ENCODE peak calls at places on chromosome 14, in ten cellular contexts. B is NCI-H1092; U is erythroblast; W is activated CD4-positive, CD25-positive, alpha-beta regulatory T cell; P is CD4-positive, CD25-positive, alpha-beta regulatory T cell; T is Right ventricle myocardium superior; A is AG10803; V is NCI-H1694; E is colonic mucosa; N is NCI-H774. Y is an unnamed sample.
A peak's percentile ranks its signal among the peaks of the same experiment; 100 is the strongest.

GRCh38 chr14:68807987-68808386 is 15.1 kb upstream of the ZFP36L1 start:
- DNase-seq in B (no peak), U (no peak), W (no peak), P (no peak), T (no peak), A (no peak), V (no peak), E (no peak), N (no peak), Y (no peak)

GRCh38 chr14:74566174-74567125 is 45.6 kb downstream of the LTBP2 start:
- DNase-seq in B (no peak), U (no peak), W (no peak), P (no peak), T (peak; percentile 55), A (no peak), V (no peak), E (no peak), N (no peak), Y (no peak)

GRCh38 chr14:71322660-71323250 is 415.5 kb downstream of the PCNX1 start:
- DNase-seq in B (no peak), U (peak; percentile 62), W (no peak), P (peak; percentile 79), T (no peak), A (peak; percentile 70), V (no peak), E (no peak), N (no peak), Y (no peak)

GRCh38 chr14:77039285-77040058 is 11.0 kb upstream of the IRF2BPL start:
- DNase-seq in B (no peak), U (peak; percentile 74), W (no peak), P (no peak), T (no peak), A (peak; percentile 69), V (peak; percentile 91), E (no peak), N (no peak), Y (no peak)

GRCh38 chr14:96754845-96755184 is 42.4 kb upstream of the VRK1 start:
- DNase-seq in B (peak; percentile 69), U (no peak), W (no peak), P (no peak), T (no peak), A (peak; percentile 28), V (peak; percentile 99), E (no peak), N (no peak), Y (no peak)

GRCh38 chr14:36979863-36980262 is 192.5 kb downstream of the SLC25A21 start:
- DNase-seq in B (no peak), U (no peak), W (no peak), P (no peak), T (no peak), A (no peak), V (no peak), E (no peak), N (no peak), Y (no peak)

GRCh38 chr14:24058260-24058950 is 6.6 kb downstream of the CARMIL3 start:
- DNase-seq in B (peak; percentile 50), U (peak; percentile 28), W (no peak), P (peak; percentile 59), T (peak; percentile 58), A (peak; percentile 67), V (peak; percentile 85), E (peak; percentile 57), N (peak; percentile 57), Y (peak; percentile 58)

GRCh38 chr14:51095854-51096823 is 1.2 kb upstream of the TRIM9 start:
- DNase-seq in B (peak; percentile 71), U (no peak), W (no peak), P (peak; percentile 17), T (peak; percentile 38), A (peak; percentile 28), V (peak; percentile 57), E (peak; percentile 33), N (no peak), Y (peak; percentile 34)

GRCh38 chr14:35879141-35879648 is 53.1 kb downstream of the BRMS1L start:
- DNase-seq in B (no peak), U (no peak), W (no peak), P (no peak), T (no peak), A (peak; percentile 56), V (no peak), E (no peak), N (no peak), Y (no peak)

GRCh38 chr14:58898655-58899316 is 261.0 kb downstream of the DACT1 start:
- DNase-seq in B (no peak), U (no peak), W (no peak), P (no peak), T (no peak), A (peak; percentile 96), V (no peak), E (no peak), N (no peak), Y (no peak)

GRCh38 chr14:56002316-56002715 is 115.9 kb upstream of the PELI2 start:
- DNase-seq in B (no peak), U (no peak), W (no peak), P (no peak), T (no peak), A (peak; percentile 63), V (no peak), E (no peak), N (no peak), Y (no peak)

GRCh38 chr14:90544566-90544965 is 147.7 kb downstream of the CALM1 start:
- DNase-seq in B (no peak), U (no peak), W (no peak), P (no peak), T (peak; percentile 6), A (no peak), V (no peak), E (no peak), N (no peak), Y (no peak)